ENCODE peak calls at places on chromosomes 11 and 22, in five cellular contexts. E is HEK293T, K is iris pigment epithelial cell, Y is GM04504, M is left ventricle myocardium inferior. B is an unnamed sample.

GRCh38 chr22:42996646-42997365 is 18.1 kb downstream of the PACSIN2 start:
- DNase-seq in E (no peak), K (peak), Y (no peak), M (no peak), B (no peak)

GRCh38 chr11:64451856-64452255 is 92.9 kb downstream of the RPS6KA4 start:
- DNase-seq in E (no peak), K (no peak), Y (no peak), M (no peak), B (no peak)

GRCh38 chr11:12694182-12694531 is 19.9 kb downstream of the TEAD1 start:
- DNase-seq in E (no peak), K (peak), Y (no peak), M (no peak), B (no peak)

GRCh38 chr22:19803736-19804267 is 43.2 kb downstream of the TBX1 start:
- DNase-seq in E (no peak), K (no peak), Y (no peak), M (peak), B (no peak)

GRCh38 chr22:27099896-27100295 is 442.5 kb downstream of the MIAT start:
- DNase-seq in E (no peak), K (no peak), Y (no peak), M (no peak), B (no peak)

GRCh38 chr11:10670099-10670498 is 23.5 kb downstream of the IRAG1 start:
- DNase-seq in E (no peak), K (no peak), Y (no peak), M (no peak), B (no peak)

GRCh38 chr11:130159657-130160459 is at the start of gene ST14:
- DNase-seq in E (no peak), K (no peak), Y (no peak), M (no peak), B (no peak)

GRCh38 chr22:36377022-36377631 is 10.6 kb downstream of the MYH9 start:
- DNase-seq in E (no peak), K (no peak), Y (no peak), M (no peak), B (no peak)

GRCh38 chr22:37545703-37546435 is 14.4 kb upstream of the CDC42EP1 start:
- DNase-seq in E (no peak), K (peak), Y (peak), M (peak), B (peak)

GRCh38 chr11:79400717-79401330 is 40.0 kb downstream of the TENM4 start:
- DNase-seq in E (peak), K (peak), Y (peak), M (peak), B (peak)

GRCh38 chr11:12768731-12769673 is 94.8 kb downstream of the TEAD1 start:
- DNase-seq in E (no peak), K (no peak), Y (no peak), M (no peak), B (no peak)

GRCh38 chr22:49152146-49152929 is 675.3 kb downstream of the BRD1 start:
- DNase-seq in E (no peak), K (no peak), Y (no peak), M (no peak), B (no peak)

GRCh38 chr11:125069796-125070195 is 6.7 kb downstream of the SLC37A2 start:
- DNase-seq in E (no peak), K (no peak), Y (no peak), M (no peak), B (peak)

GRCh38 chr11:29534831-29535230 is 482.0 kb downstream of the KCNA4 start:
- DNase-seq in E (no peak), K (no peak), Y (peak), M (no peak), B (peak)

GRCh38 chr11:45553401-45553936 is 112.0 kb downstream of the CHST1 start:
- DNase-seq in E (no peak), K (no peak), Y (no peak), M (no peak), B (no peak)

GRCh38 chr11:2772544-2773031 is 72.8 kb upstream of the KCNQ1OT1 start:
- DNase-seq in E (no peak), K (peak), Y (peak), M (no peak), B (peak)

GRCh38 chr11:76592025-76592914 is 78.3 kb downstream of the LRRC32 start:
- DNase-seq in E (no peak), K (no peak), Y (no peak), M (no peak), B (no peak)

GRCh38 chr11:33719587-33719986 is 16.6 kb downstream of the CD59 start:
- DNase-seq in E (no peak), K (no peak), Y (no peak), M (no peak), B (no peak)

GRCh38 chr22:49685686-49686085 is 142.0 kb downstream of the BRD1 start:
- DNase-seq in E (no peak), K (no peak), Y (no peak), M (no peak), B (no peak)

GRCh38 chr11:72012897-72013721 is 14.4 kb downstream of the IL18BP start:
- DNase-seq in E (no peak), K (peak), Y (no peak), M (peak), B (no peak)

GRCh38 chr11:518463-519202 is 11.6 kb upstream of the RNH1 start:
- DNase-seq in E (peak), K (peak), Y (peak), M (peak), B (peak)

GRCh38 chr11:20360650-20361049 is 2.9 kb upstream of the HTATIP2 start:
- DNase-seq in E (no peak), K (peak), Y (no peak), M (no peak), B (peak)

GRCh38 chr11:115251126-115251525 is 253.1 kb downstream of the CADM1 start:
- DNase-seq in E (no peak), K (no peak), Y (no peak), M (no peak), B (no peak)

GRCh38 chr11:1271406-1271805 is 38.0 kb downstream of the TOLLIP start:
- DNase-seq in E (no peak), K (no peak), Y (no peak), M (no peak), B (no peak)

GRCh38 chr22:50299724-50300619 is 7.5 kb downstream of the PLXNB2 start:
- DNase-seq in E (no peak), K (no peak), Y (no peak), M (peak), B (no peak)

GRCh38 chr22:17368727-17369552 is at the start of gene CECR2:
- DNase-seq in E (peak), K (peak), Y (no peak), M (peak), B (no peak)

GRCh38 chr22:25492950-25493790 is 71.3 kb upstream of the GRK3 start:
- DNase-seq in E (no peak), K (no peak), Y (no peak), M (no peak), B (no peak)

GRCh38 chr11:73983764-73984543 is 1.3 kb upstream of the UCP2 start:
- DNase-seq in E (peak), K (no peak), Y (no peak), M (no peak), B (no peak)

GRCh38 chr22:19180234-19180633 is 1.7 kb upstream of the SLC25A1 start:
- DNase-seq in E (no peak), K (no peak), Y (no peak), M (no peak), B (no peak)

GRCh38 chr11:64321533-64321932 is 3.6 kb downstream of the PRDX5 start:
- DNase-seq in E (no peak), K (no peak), Y (no peak), M (no peak), B (no peak)

GRCh38 chr11:2325719-2326118 is 23.9 kb downstream of the TSPAN32 start:
- DNase-seq in E (no peak), K (no peak), Y (no peak), M (peak), B (no peak)

GRCh38 chr11:119169272-119169719 is 771 bp downstream of the NLRX1 start:
- DNase-seq in E (peak), K (no peak), Y (peak), M (peak), B (peak)

GRCh38 chr11:75524576-75525432 is 937 bp downstream of the GDPD5 start:
- DNase-seq in E (peak), K (no peak), Y (no peak), M (no peak), B (peak)

GRCh38 chr11:313304-313786 is 495 bp upstream of the IFITM1 start:
- DNase-seq in E (no peak), K (no peak), Y (no peak), M (no peak), B (no peak)

GRCh38 chr11:131889760-131890620 is 519.6 kb downstream of the NTM start:
- DNase-seq in E (no peak), K (peak), Y (no peak), M (no peak), B (peak)

GRCh38 chr22:36546932-36547331 is 18.0 kb upstream of the EIF3D start:
- DNase-seq in E (no peak), K (peak), Y (no peak), M (no peak), B (peak)

GRCh38 chr11:102144357-102145342 is 34.4 kb downstream of the YAP1 start:
- DNase-seq in E (no peak), K (peak), Y (no peak), M (peak), B (no peak)

GRCh38 chr11:89405629-89406028 is 85.5 kb downstream of the NOX4 start:
- DNase-seq in E (no peak), K (peak), Y (no peak), M (no peak), B (peak)